ENCODE peak calls at places on chromosome 18, in seven cellular contexts. B is ovary, R is heart right ventricle, G is neural progenitor cell, Q is mammary epithelial cell, U is upper lobe of right lung, J is H7. X is an unnamed sample.

GRCh38 chr18:28831476-28831875 is 654.5 kb upstream of the CDH2 start:
- DNase-seq in J (no peak), B (no peak), R (no peak), Q (no peak), U (no peak), G (no peak), X (no peak)

GRCh38 chr18:24170389-24170788 is 31.5 kb downstream of the CABYR start:
- DNase-seq in J (no peak), G (no peak), U (no peak), R (no peak), Q (no peak), B (no peak), X (no peak)

GRCh38 chr18:74898965-74899364 is 301.3 kb downstream of the ZNF407 start:
- DNase-seq in G (no peak), U (no peak), B (no peak), R (no peak), Q (peak; percentile 43), J (no peak), X (peak; percentile 56)

GRCh38 chr18:58528011-58528367 is 100.9 kb downstream of the ALPK2 start:
- DNase-seq in R (no peak), U (no peak), G (no peak), B (no peak), J (no peak), Q (no peak), X (no peak)

GRCh38 chr18:22098563-22098989 is 70.8 kb upstream of the GATA6 start:
- DNase-seq in R (no peak), B (no peak), J (no peak), G (no peak), U (no peak), Q (no peak), X (no peak)

GRCh38 chr18:55706893-55707292 is 118.9 kb upstream of the TCF4 start:
- DNase-seq in B (no peak), Q (peak; percentile 69), U (no peak), G (no peak), J (no peak), R (no peak), X (no peak)

GRCh38 chr18:75977069-75977468 is 518.0 kb downstream of the ZNF516 start:
- DNase-seq in R (no peak), U (no peak), G (no peak), J (no peak), Q (no peak), B (no peak), X (no peak)

GRCh38 chr18:30992231-30992630 is 50.3 kb downstream of the DSC3 start:
- DNase-seq in G (no peak), J (no peak), U (no peak), B (no peak), Q (peak; percentile 90), R (no peak), X (no peak)

GRCh38 chr18:69102959-69103358 is 297.7 kb upstream of the DOK6 start:
- DNase-seq in J (no peak), R (no peak), B (no peak), G (no peak), Q (no peak), U (no peak), X (no peak)

GRCh38 chr18:582465-582864 is 2.3 kb downstream of the CETN1 start:
- DNase-seq in Q (no peak), G (no peak), R (no peak), B (no peak), U (no peak), J (no peak), X (no peak)

GRCh38 chr18:56068701-56069100 is 480.7 kb upstream of the TCF4 start:
- DNase-seq in G (no peak), J (no peak), Q (no peak), B (no peak), R (no peak), U (no peak), X (no peak)

GRCh38 chr18:56468379-56468778 is 170.0 kb downstream of the TXNL1 start:
- DNase-seq in Q (no peak), U (no peak), J (no peak), B (no peak), G (no peak), R (no peak), X (no peak)

GRCh38 chr18:657311-657997 is at the start of gene TYMS:
- DNase-seq in U (peak; percentile 74), J (peak; percentile 90), Q (peak; percentile 80), R (peak; percentile 34), B (peak; percentile 35), G (peak; percentile 86), X (peak; percentile 10)

GRCh38 chr18:55243852-55244251 is 284.6 kb upstream of the CCDC68 start:
- DNase-seq in G (no peak), Q (no peak), B (peak; percentile 57), R (no peak), U (no peak), J (no peak), X (no peak)

GRCh38 chr18:79575891-79576685 is 103.5 kb upstream of the CTDP1 start:
- DNase-seq in U (peak; percentile 66), G (no peak), B (peak; percentile 67), Q (no peak), R (peak; percentile 53), J (no peak), X (no peak)

GRCh38 chr18:57843403-57843802 is 40.3 kb upstream of the ATP8B1 start:
- DNase-seq in J (no peak), R (no peak), Q (no peak), G (no peak), U (no peak), B (no peak), X (no peak)

GRCh38 chr18:13433685-13434084 is 215.1 kb downstream of the LDLRAD4 start:
- DNase-seq in U (no peak), G (no peak), J (no peak), R (no peak), Q (no peak), B (no peak), X (no peak)

GRCh38 chr18:79576686-79577351 is 102.8 kb upstream of the CTDP1 start:
- DNase-seq in G (no peak), B (peak; percentile 87), R (peak; percentile 84), J (no peak), Q (no peak), U (peak; percentile 71), X (no peak)

GRCh38 chr18:8752329-8752728 is 47.0 kb downstream of the MTCL1 start:
- DNase-seq in B (no peak), U (no peak), R (no peak), Q (no peak), G (no peak), J (no peak), X (no peak)
- H3K36me3 ChIP-seq in B (no peaks in the 10 kb centered on the region), U (no peaks in the 10 kb centered on the region), R (no peaks in the 10 kb centered on the region), Q (no peaks in the 10 kb centered on the region), G (no peaks in the 10 kb centered on the region), J (no peaks in the 10 kb centered on the region), X (no peaks in the 10 kb centered on the region)

DNA sequence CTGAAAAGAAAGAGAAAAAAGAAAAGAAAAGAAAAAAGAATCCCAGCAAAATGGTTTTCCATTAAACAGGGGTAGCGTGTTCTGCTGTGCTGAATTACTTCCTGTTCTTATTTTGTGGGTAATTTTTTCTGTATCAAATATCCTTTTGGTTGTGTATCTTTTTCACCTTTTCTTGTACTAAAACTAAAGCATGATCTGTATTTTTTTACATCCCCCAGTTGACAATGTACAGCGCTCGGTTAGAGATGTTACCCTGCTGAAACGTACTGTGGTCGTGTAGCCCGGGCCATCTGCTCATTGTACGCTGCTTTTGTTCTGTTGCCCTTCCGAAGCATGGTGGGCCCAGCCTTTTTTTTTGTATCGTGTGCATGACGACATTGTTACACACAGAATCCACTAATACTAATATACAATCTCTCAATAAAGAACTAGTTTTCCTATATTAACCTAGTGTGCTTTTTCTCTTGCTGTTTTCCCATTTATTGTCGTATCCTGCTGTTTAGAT is 233.1 kb downstream of the HAUS1 start:
- DNase-seq in U (no peak), J (no peak), R (no peak), Q (no peak), G (peak; percentile 39), B (no peak), X (no peak)
- H3K27me3 ChIP-seq in U (peaks cover 24% of the 10 kb centered on the region), J (peaks cover 23% of the 10 kb centered on the region), R (no peaks in the 10 kb centered on the region), Q (no peaks in the 10 kb centered on the region), G (peaks cover 14% of the 10 kb centered on the region), B (no peaks in the 10 kb centered on the region), X (peaks cover 26% of the 10 kb centered on the region)

GRCh38 chr18:45608400-45608799 is 6.9 kb upstream of the SLC14A2 start:
- DNase-seq in R (no peak), U (no peak), Q (no peak), B (no peak), G (no peak), J (no peak), X (no peak)

GRCh38 chr18:45606007-45606406 is 9.3 kb upstream of the SLC14A2 start:
- DNase-seq in U (no peak), B (no peak), J (no peak), G (no peak), R (no peak), Q (no peak), X (no peak)

GRCh38 chr18:45617284-45617683 is 2.0 kb downstream of the SLC14A2 start:
- DNase-seq in Q (peak; percentile 89), B (peak; percentile 41), R (peak; percentile 76), G (no peak), J (no peak), U (peak; percentile 68), X (no peak)

GRCh38 chr18:45611943-45612342 is 3.3 kb upstream of the SLC14A2 start:
- DNase-seq in B (no peak), U (no peak), Q (no peak), R (no peak), G (no peak), J (no peak), X (no peak)
- H3K36me3 ChIP-seq in B (no peaks in the 10 kb centered on the region), U (no peaks in the 10 kb centered on the region), Q (no peaks in the 10 kb centered on the region), R (no peaks in the 10 kb centered on the region), G (no peaks in the 10 kb centered on the region), J (no peaks in the 10 kb centered on the region), X (no peaks in the 10 kb centered on the region)

GRCh38 chr18:47587587-47587986 is 336.1 kb upstream of the SKOR2 start:
- DNase-seq in B (no peak), J (no peak), R (no peak), Q (no peak), U (no peak), G (no peak), X (no peak)

GRCh38 chr18:47582055-47582454 is 330.6 kb upstream of the SKOR2 start:
- DNase-seq in Q (no peak), R (no peak), B (no peak), U (no peak), G (peak; percentile 25), J (no peak), X (no peak)

GRCh38 chr18:47585136-47585535 is 333.7 kb upstream of the SKOR2 start:
- DNase-seq in G (peak; percentile 13), Q (no peak), J (no peak), U (no peak), B (no peak), R (no peak), X (no peak)

GRCh38 chr18:47585914-47586313 is 334.5 kb upstream of the SKOR2 start:
- DNase-seq in J (no peak), G (no peak), R (no peak), Q (no peak), B (no peak), U (no peak), X (no peak)

GRCh38 chr18:47586418-47586817 is 335.0 kb upstream of the SKOR2 start:
- DNase-seq in Q (no peak), J (no peak), U (no peak), G (no peak), R (no peak), B (no peak), X (no peak)
- H3K27me3 ChIP-seq in Q (no peaks in the 10 kb centered on the region), J (no peaks in the 10 kb centered on the region), U (no peaks in the 10 kb centered on the region), G (no peaks in the 10 kb centered on the region), R (peaks cover 3% of the 10 kb centered on the region), B (no peaks in the 10 kb centered on the region), X (no peaks in the 10 kb centered on the region)

X was measured in kidney epithelial cell.